ENCODE peak calls at places on chromosomes 13 and 19, in seven cellular contexts. P is body of pancreas; F is activated CD4-positive, alpha-beta T cell treated with anti-CD3 and anti-CD28 coated beads, Interleukin-2, amount 10 ng/mL, durations not matched to agents 7 days and 5 days; Y is neural crest cell; C is HT-29; G is lower lobe of right lung; L is epithelial cell of esophagus. H is an unnamed sample.

GRCh38 chr19:39805120-39805519 is 26.5 kb downstream of the LEUTX start:
- DNase-seq in L (no peak), G (no peak), C (no peak), Y (no peak), F (no peak), P (no peak), H (no peak)

GRCh38 chr13:99905224-99905623 is 66.3 kb downstream of the ZIC5 start:
- DNase-seq in C (no peak), F (no peak), L (no peak), G (no peak), P (no peak), Y (no peak), H (peak)

GRCh38 chr13:35343417-35343816 is 133.1 kb downstream of the MAB21L1 start:
- DNase-seq in G (no peak), P (no peak), F (no peak), L (no peak), Y (peak), C (no peak), H (no peak)

GRCh38 chr19:37931941-37932655 is 25.1 kb downstream of the SIPA1L3 start:
- DNase-seq in L (peak), P (peak), F (no peak), G (peak), Y (peak), C (peak), H (peak)

GRCh38 chr13:86174632-86175031 is 375.4 kb upstream of the SLITRK6 start:
- DNase-seq in C (no peak), G (no peak), L (peak), P (no peak), Y (no peak), F (no peak), H (no peak)

GRCh38 chr19:38433268-38433733 is at the start of gene RYR1:
- DNase-seq in P (peak), F (peak), G (peak), Y (peak), C (no peak), L (peak), H (no peak)

GRCh38 chr13:41962994-41963393 is 2.1 kb upstream of the VWA8 start:
- DNase-seq in G (no peak), C (no peak), F (no peak), P (no peak), Y (no peak), L (peak), H (no peak)

GRCh38 chr13:98129059-98129741 is 13.7 kb upstream of the FARP1 start:
- DNase-seq in F (no peak), C (no peak), L (peak), Y (no peak), G (no peak), P (no peak), H (no peak)

GRCh38 chr19:41792513-41793413 is 3.6 kb upstream of the CEACAM3 start:
- DNase-seq in C (peak), F (peak), L (peak), Y (peak), G (peak), P (peak), H (peak)

GRCh38 chr13:66180806-66181205 is 1049.3 kb downstream of the PCDH9 start:
- DNase-seq in Y (no peak), F (no peak), P (no peak), L (peak), C (no peak), G (no peak), H (no peak)

GRCh38 chr19:10510301-10510802 is 6.9 kb downstream of the S1PR5 start:
- DNase-seq in C (no peak), G (no peak), P (no peak), L (peak), Y (peak), F (peak), H (peak)

GRCh38 chr13:85040176-85040660 is 759.0 kb downstream of the SLITRK6 start:
- DNase-seq in Y (no peak), G (no peak), P (no peak), C (no peak), F (no peak), L (no peak), H (peak)

GRCh38 chr19:33394006-33394722 is 20.7 kb downstream of the CEBPG start:
- DNase-seq in G (peak), F (no peak), C (no peak), P (no peak), L (peak), Y (no peak), H (no peak)

GRCh38 chr13:112583592-112584277 is 4.2 kb downstream of the TUBGCP3 start:
- DNase-seq in F (no peak), P (no peak), G (no peak), Y (no peak), C (no peak), L (no peak), H (no peak)

GRCh38 chr13:51453308-51453958 is 597 bp upstream of the INTS6 start:
- DNase-seq in Y (no peak), G (peak), C (peak), P (peak), F (peak), L (no peak), H (no peak)

GRCh38 chr13:49926019-49926418 is 10.1 kb downstream of the SPRYD7 start:
- DNase-seq in G (no peak), C (no peak), L (no peak), P (no peak), Y (no peak), F (no peak), H (no peak)

GRCh38 chr13:23466144-23467002 is 32.9 kb upstream of the SACS start:
- DNase-seq in G (peak), P (peak), F (peak), C (peak), Y (peak), L (peak), H (no peak)

GRCh38 chr13:100100115-100100879 is 11.4 kb downstream of the PCCA start:
- DNase-seq in F (no peak), C (peak), P (peak), G (no peak), L (peak), Y (no peak), H (no peak)

GRCh38 chr13:79043208-79043607 is 362.8 kb downstream of the RBM26 start:
- DNase-seq in Y (no peak), G (no peak), F (no peak), P (no peak), L (no peak), C (no peak), H (no peak)

GRCh38 chr13:48976677-48977625 is 1.2 kb downstream of the FNDC3A start:
- DNase-seq in G (no peak), L (no peak), P (no peak), Y (no peak), C (peak), F (no peak), H (peak)

GRCh38 chr19:13505761-13506549 is at the start of gene CACNA1A:
- DNase-seq in P (peak), F (no peak), G (no peak), L (peak), Y (peak), C (no peak), H (no peak)

H was measured in NCI-H146.